ENCODE peak calls at places on chromosomes 5 and 9, in seven cellular contexts. R is foreskin keratinocyte, V is body of pancreas, K is aorta, P is heart left ventricle, D is neural progenitor cell, Y is psoas muscle. U is an unnamed sample.

GRCh38 chr9:935348-935965 is 41.0 kb upstream of the DMRT3 start:
- DNase-seq in R (peak; percentile 83), V (peak; percentile 3), Y (no peak), K (no peak), P (no peak), D (no peak), U (no peak)

GRCh38 chr9:22147818-22148573 is 138.9 kb upstream of the CDKN2B start:
- DNase-seq in Y (no peak), V (no peak), D (no peak), R (peak; percentile 95), K (no peak), P (no peak), U (no peak)

GRCh38 chr5:138905541-138905940 is 30.4 kb upstream of the LRRTM2 start:
- DNase-seq in P (no peak), R (peak; percentile 83), V (no peak), D (no peak), K (no peak), Y (no peak), U (no peak)

GRCh38 chr5:95022967-95023695 is 261.8 kb downstream of the MCTP1 start:
- DNase-seq in D (no peak), P (no peak), V (peak; percentile 4), K (no peak), R (no peak), Y (no peak), U (no peak)

GRCh38 chr9:106644661-106645060 is 218.3 kb upstream of the ZNF462 start:
- DNase-seq in V (no peak), D (no peak), Y (no peak), K (no peak), P (no peak), R (no peak), U (no peak)

GRCh38 chr5:151280443-151280842 is 23.1 kb downstream of the SLC36A3 start:
- DNase-seq in R (no peak), P (no peak), K (no peak), D (no peak), V (no peak), Y (no peak), U (no peak)

GRCh38 chr5:98872679-98873078 is 56.1 kb downstream of the CHD1 start:
- DNase-seq in D (no peak), R (no peak), Y (no peak), K (peak; percentile 15), V (no peak), P (no peak), U (no peak)

GRCh38 chr5:6134281-6134680 is 244.1 kb downstream of the MED10 start:
- DNase-seq in Y (no peak), D (no peak), V (no peak), P (no peak), K (no peak), R (no peak), U (no peak)

GRCh38 chr9:15304620-15305019 is 2.4 kb downstream of the TTC39B start:
- DNase-seq in Y (no peak), R (no peak), D (no peak), K (no peak), P (no peak), V (no peak), U (no peak)

GRCh38 chr9:92963831-92964606 is 16.7 kb downstream of the FGD3 start:
- DNase-seq in Y (no peak), P (no peak), V (peak; percentile 64), R (no peak), D (no peak), K (no peak), U (no peak)

GRCh38 chr9:128391956-128392301 is 20.8 kb downstream of the URM1 start:
- DNase-seq in K (no peak), R (no peak), V (no peak), D (no peak), Y (no peak), P (no peak), U (no peak)

GRCh38 chr5:32021771-32022170 is 152.3 kb downstream of the GOLPH3 start:
- DNase-seq in K (no peak), V (no peak), P (no peak), Y (no peak), D (no peak), R (no peak), U (no peak)

GRCh38 chr5:32023816-32024215 is 150.3 kb downstream of the GOLPH3 start:
- DNase-seq in V (no peak), K (no peak), P (no peak), D (no peak), Y (no peak), R (no peak), U (no peak)

GRCh38 chr5:32018476-32019436 is 155.4 kb downstream of the GOLPH3 start:
- DNase-seq in V (no peak), R (peak; percentile 61), Y (no peak), K (no peak), P (no peak), D (no peak), U (no peak)

GRCh38 chr5:32020271-32020670 is 153.8 kb downstream of the GOLPH3 start:
- DNase-seq in D (no peak), V (no peak), R (no peak), P (no peak), Y (no peak), K (no peak), U (no peak)

DNA sequence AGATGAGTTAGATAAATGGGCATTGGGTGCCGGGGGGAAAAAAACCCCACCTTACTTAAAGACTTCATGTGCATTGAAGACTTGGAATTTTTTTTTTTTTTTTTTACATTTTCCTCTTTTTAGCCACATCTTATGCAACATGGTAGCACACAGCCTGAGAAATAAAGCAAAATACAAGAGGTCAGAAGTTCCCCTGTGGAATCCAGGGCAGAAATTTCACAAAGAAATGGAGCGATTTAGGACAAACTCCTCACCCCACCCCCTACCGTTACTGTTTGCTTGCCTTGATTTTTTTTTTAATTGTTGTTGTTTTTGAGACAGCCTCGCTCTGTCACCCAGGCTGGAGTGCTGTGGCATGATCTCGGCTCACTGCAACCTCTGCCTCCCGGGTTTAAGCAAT is 153.1 kb downstream of the GOLPH3 start:
- DNase-seq in D (no peak), Y (no peak), R (no peak), V (no peak), K (no peak), P (no peak), U (no peak)
- H3K27ac ChIP-seq in D (no peak overlapping the region), Y (no peak overlapping the region), R (no peak overlapping the region), V (no peak overlapping the region), K (no peak overlapping the region), P (peak overlapping the region; percentile 91), U (no peak overlapping the region)

DNA sequence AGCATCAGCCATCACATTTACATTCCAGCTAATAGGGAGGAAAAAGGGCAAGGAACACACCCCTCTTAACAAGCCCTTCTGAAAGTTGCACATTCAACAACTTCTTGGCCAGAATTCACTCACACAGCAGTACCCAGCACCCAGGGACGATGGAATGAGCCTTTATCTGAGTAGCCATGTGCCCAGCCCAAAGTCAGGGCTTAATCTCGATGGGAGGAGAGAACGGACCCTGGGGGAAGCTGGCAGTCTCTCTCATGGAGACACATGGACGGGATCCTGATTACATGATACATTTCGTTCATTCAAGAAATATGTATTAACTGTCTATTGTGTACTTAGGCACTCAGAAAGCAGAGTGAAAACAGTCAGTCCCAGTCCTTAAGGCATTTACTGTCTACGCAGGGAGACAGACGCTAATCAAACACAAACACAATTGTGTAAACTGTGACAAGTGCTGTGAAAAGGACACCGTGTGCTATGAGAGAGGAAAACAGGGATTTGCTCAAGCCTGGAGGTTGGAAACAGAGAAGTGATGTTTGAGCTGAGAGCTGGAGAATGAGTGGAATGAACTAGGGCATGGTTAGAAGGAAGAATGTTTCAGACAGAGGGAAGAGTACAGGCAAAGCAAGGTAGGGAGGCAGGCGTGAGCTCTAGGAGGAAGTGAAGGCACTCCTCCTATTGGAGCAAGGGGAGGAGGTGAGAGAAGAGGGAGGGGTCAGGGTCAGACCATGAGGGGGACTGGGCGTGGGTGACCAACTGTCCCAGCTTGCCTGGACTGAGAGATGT is 7.4 kb downstream of the OTULINL start:
- DNase-seq in D (no peak), K (no peak), R (no peak), P (no peak), V (peak; percentile 57), Y (no peak), U (no peak)
- H3K4me1 ChIP-seq in D (no peaks in the 10 kb centered on the region), K (no peaks in the 10 kb centered on the region), R (no peaks in the 10 kb centered on the region), P (no peaks in the 10 kb centered on the region), V (peaks cover 68% of the 10 kb centered on the region), Y (no peaks in the 10 kb centered on the region), U (no peaks in the 10 kb centered on the region)

GRCh38 chr9:25537857-25538256 is 140.4 kb downstream of the TUSC1 start:
- DNase-seq in V (no peak), D (no peak), R (no peak), P (no peak), K (no peak), Y (no peak), U (no peak)

GRCh38 chr9:25543806-25544205 is 134.4 kb downstream of the TUSC1 start:
- DNase-seq in V (no peak), D (no peak), P (no peak), K (no peak), Y (no peak), R (no peak), U (no peak)

GRCh38 chr9:25542319-25542718 is 135.9 kb downstream of the TUSC1 start:
- DNase-seq in V (no peak), K (no peak), Y (no peak), R (no peak), P (no peak), D (no peak), U (no peak)
- H3K27ac ChIP-seq in V (no peak overlapping the region), K (no peak overlapping the region), Y (no peak overlapping the region), R (no peak overlapping the region), P (no peak overlapping the region), D (no peak overlapping the region), U (no peak overlapping the region)

DNA sequence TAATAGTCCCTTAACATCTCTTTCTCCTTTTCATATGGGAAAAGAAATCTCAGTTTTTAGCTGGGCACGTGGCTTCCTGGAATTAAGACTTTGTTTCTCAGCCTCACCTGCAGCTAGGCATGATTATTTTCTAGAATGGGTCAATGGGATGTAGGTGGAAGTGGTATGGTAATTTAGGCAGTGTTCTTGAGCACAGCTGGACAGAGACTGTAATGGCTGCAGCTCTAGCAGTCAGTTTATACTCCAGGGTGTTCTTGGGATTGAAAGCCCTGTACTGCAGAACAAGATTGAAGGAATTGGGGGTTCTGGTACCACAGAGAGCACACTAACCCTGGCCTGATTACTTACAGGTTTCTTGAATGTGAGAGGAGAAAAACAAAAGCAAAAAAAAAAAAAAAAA is 455.9 kb upstream of the ZNF608 start:
- DNase-seq in D (no peak), V (no peak), Y (no peak), R (no peak), K (no peak), P (no peak), U (no peak)
- H3K4me1 ChIP-seq in D (peaks cover 43% of the 10 kb centered on the region), V (no peaks in the 10 kb centered on the region), Y (peaks cover 19% of the 10 kb centered on the region), R (no peaks in the 10 kb centered on the region), K (no peaks in the 10 kb centered on the region), P (peaks cover 28% of the 10 kb centered on the region), U (peaks cover 3% of the 10 kb centered on the region)

U was measured in right cardiac atrium.